ENCODE peak calls at places on chromosome 6, in eight cellular contexts. W, H, Q, S, Z, P, B and A are unnamed samples.

GRCh38 chr6:87297115-87297514 is 25.3 kb upstream of the SMIM8 start:
- DNase-seq in P (no peak), Z (no peak), Q (no peak), S (no peak), W (no peak), B (no peak), H (no peak), A (peak)

GRCh38 chr6:12545837-12546658 is 170.5 kb upstream of the PHACTR1 start:
- DNase-seq in W (no peak), Q (no peak), H (no peak), B (no peak), P (no peak), Z (no peak), S (no peak), A (no peak)

GRCh38 chr6:147510949-147511590 is 2.6 kb downstream of the SAMD5 start:
- DNase-seq in B (peak), S (peak), H (no peak), Z (no peak), Q (no peak), W (no peak), P (no peak), A (no peak)

GRCh38 chr6:37182736-37183590 is 13.0 kb downstream of the PIM1 start:
- DNase-seq in Z (no peak), P (no peak), S (no peak), B (peak), H (no peak), Q (no peak), W (no peak), A (no peak)

GRCh38 chr6:150987371-150987828 is 121.9 kb downstream of the MTHFD1L start:
- DNase-seq in P (no peak), W (no peak), H (no peak), B (no peak), Q (no peak), Z (no peak), S (no peak), A (no peak)

GRCh38 chr6:23031986-23032385 is 462.6 kb downstream of the HDGFL1 start:
- DNase-seq in P (no peak), Z (no peak), S (no peak), Q (no peak), H (no peak), B (no peak), W (no peak), A (no peak)

GRCh38 chr6:89371849-89372505 is 19.5 kb upstream of the UBE2J1 start:
- DNase-seq in H (peak), Q (peak), Z (peak), W (peak), S (peak), B (peak), P (peak), A (no peak)

GRCh38 chr6:47353822-47354221 is 44.1 kb upstream of the TNFRSF21 start:
- DNase-seq in Q (no peak), B (no peak), W (no peak), S (no peak), Z (no peak), P (no peak), H (no peak), A (no peak)

GRCh38 chr6:150622941-150623874 is 23.5 kb downstream of the PLEKHG1 start:
- DNase-seq in W (no peak), B (no peak), S (no peak), P (no peak), Q (no peak), Z (no peak), H (no peak), A (peak)

GRCh38 chr6:33987531-33988021 is 158.3 kb downstream of the GRM4 start:
- DNase-seq in B (peak), P (no peak), W (peak), Q (no peak), H (no peak), S (no peak), Z (no peak), A (no peak)

GRCh38 chr6:380234-381218 is 11.0 kb upstream of the IRF4 start:
- DNase-seq in P (no peak), Z (no peak), S (no peak), H (no peak), B (no peak), Q (no peak), W (peak), A (no peak)

GRCh38 chr6:146543940-146544661 is 468 bp downstream of the RAB32 start:
- DNase-seq in W (peak), H (peak), Q (no peak), B (peak), S (peak), Z (peak), P (peak), A (peak)

GRCh38 chr6:89895273-89895874 is 1.1 kb downstream of the GJA10 start:
- DNase-seq in H (no peak), Q (peak), W (no peak), Z (no peak), B (no peak), S (peak), P (no peak), A (peak)

GRCh38 chr6:47709160-47709559 is 10.8 kb downstream of the ADGRF4 start:
- DNase-seq in S (no peak), P (no peak), Q (no peak), W (no peak), B (no peak), H (no peak), Z (no peak), A (peak)

GRCh38 chr6:31568537-31568961 is 3.5 kb upstream of the LTA start:
- DNase-seq in Q (no peak), P (no peak), W (no peak), B (peak), S (no peak), Z (no peak), H (no peak), A (no peak)

GRCh38 chr6:27775796-27776184 is 136.4 kb downstream of the OR2B2 start:
- DNase-seq in B (peak), P (no peak), W (no peak), Q (no peak), S (no peak), H (no peak), Z (no peak), A (no peak)

GRCh38 chr6:33727932-33728331 is 16.4 kb upstream of the UQCC2 start:
- DNase-seq in B (no peak), W (no peak), Q (no peak), S (no peak), H (no peak), Z (no peak), P (no peak), A (no peak)

GRCh38 chr6:105985816-105986632 is 100.1 kb upstream of the PRDM1 start:
- DNase-seq in W (no peak), H (peak), B (peak), P (no peak), Q (peak), Z (peak), S (no peak), A (no peak)

GRCh38 chr6:105748737-105749161 is 337.4 kb upstream of the PRDM1 start:
- DNase-seq in W (no peak), P (no peak), S (no peak), Z (no peak), Q (no peak), B (no peak), H (no peak), A (no peak)

GRCh38 chr6:41597246-41598000 is 40.8 kb upstream of the MDFI start:
- DNase-seq in B (no peak), Z (no peak), H (peak), W (peak), P (no peak), Q (no peak), S (no peak), A (no peak)

GRCh38 chr6:125154184-125155135 is 887 bp downstream of the TPD52L1 start:
- DNase-seq in Z (peak), P (no peak), Q (peak), W (peak), S (peak), H (peak), B (peak), A (no peak)

GRCh38 chr6:128275681-128276080 is 244.7 kb downstream of the PTPRK start:
- DNase-seq in H (no peak), Z (no peak), B (no peak), S (no peak), P (no peak), Q (no peak), W (no peak), A (no peak)

GRCh38 chr6:163925839-163926238 is 511.3 kb downstream of the QKI start:
- DNase-seq in Z (no peak), Q (no peak), W (no peak), H (no peak), S (no peak), P (no peak), B (no peak), A (no peak)

GRCh38 chr6:84639396-84639795 is 125.0 kb downstream of the TBX18 start:
- DNase-seq in W (no peak), S (no peak), H (no peak), P (no peak), Z (no peak), Q (no peak), B (no peak), A (no peak)

GRCh38 chr6:84638286-84638685 is 126.1 kb downstream of the TBX18 start:
- DNase-seq in Z (no peak), S (no peak), W (no peak), P (no peak), Q (no peak), H (no peak), B (no peak), A (no peak)

GRCh38 chr6:84645000-84645399 is 119.4 kb downstream of the TBX18 start:
- DNase-seq in H (no peak), P (no peak), W (no peak), S (no peak), B (no peak), Z (no peak), Q (no peak), A (no peak)

GRCh38 chr6:84643778-84644177 is 120.6 kb downstream of the TBX18 start:
- DNase-seq in H (no peak), W (no peak), Q (no peak), B (no peak), S (no peak), Z (no peak), P (no peak), A (no peak)

DNA sequence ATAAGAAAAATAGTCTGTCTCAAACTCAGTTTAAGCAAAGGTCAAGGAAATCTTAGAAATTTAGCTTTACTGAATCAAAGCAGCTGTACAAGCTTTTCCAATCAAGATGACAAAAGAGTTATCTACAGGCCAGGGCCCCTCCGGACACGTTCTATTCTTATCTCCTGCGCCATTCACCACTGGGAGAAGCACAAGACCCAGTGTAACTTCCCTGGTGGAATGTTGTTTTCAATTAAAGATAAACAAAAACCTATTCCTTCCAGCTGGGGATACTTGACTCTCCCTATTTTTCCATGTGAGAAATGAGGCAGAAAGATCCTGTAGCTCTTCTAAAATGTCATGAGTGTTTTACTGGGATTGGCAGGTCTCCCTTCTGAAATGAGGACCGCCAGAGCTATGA is 123.3 kb downstream of the TBX18 start:
- DNase-seq in Z (no peak), P (no peak), H (no peak), S (no peak), B (no peak), W (no peak), Q (no peak), A (no peak)
- TF ChIP-seq EP300 in Z (no peak), P (no peak), H (no peak), S (no peak), B (no peak), W (no peak), Q (no peak), A (no peak)

GRCh38 chr6:14921878-14922277 is 324.0 kb upstream of the JARID2 start:
- DNase-seq in W (no peak), P (no peak), Z (no peak), Q (no peak), H (peak), B (no peak), S (no peak), A (no peak)

GRCh38 chr6:14922306-14922705 is 323.6 kb upstream of the JARID2 start:
- DNase-seq in P (no peak), W (no peak), H (peak), S (no peak), Z (no peak), B (no peak), Q (peak), A (no peak)

GRCh38 chr6:14921170-14921569 is 324.7 kb upstream of the JARID2 start:
- DNase-seq in Q (no peak), W (peak), H (peak), P (no peak), S (no peak), Z (no peak), B (peak), A (no peak)

GRCh38 chr6:14924126-14925024 is 321.5 kb upstream of the JARID2 start:
- DNase-seq in Q (no peak), B (no peak), Z (no peak), W (no peak), P (no peak), H (no peak), S (no peak), A (no peak)

GRCh38 chr6:14922706-14923105 is 323.2 kb upstream of the JARID2 start:
- DNase-seq in Q (no peak), H (no peak), B (no peak), S (no peak), W (no peak), Z (no peak), P (no peak), A (no peak)
- TF ChIP-seq EP300 in Q (no peak), H (no peak), B (no peak), S (no peak), W (no peak), Z (no peak), P (no peak), A (no peak)

GRCh38 chr6:112026933-112027332 is 27.0 kb upstream of the CCN6 start:
- DNase-seq in Q (no peak), H (no peak), S (no peak), Z (no peak), B (no peak), P (no peak), W (no peak), A (no peak)

GRCh38 chr6:112030206-112030932 is 23.5 kb upstream of the CCN6 start:
- DNase-seq in Q (no peak), W (no peak), H (no peak), S (no peak), B (no peak), P (no peak), Z (no peak), A (no peak)

GRCh38 chr6:112029045-112029822 is 24.7 kb upstream of the CCN6 start:
- DNase-seq in S (peak), W (no peak), Z (peak), H (no peak), B (peak), P (no peak), Q (peak), A (no peak)

GRCh38 chr6:112030965-112031660 is 22.8 kb upstream of the CCN6 start:
- DNase-seq in Z (no peak), B (no peak), H (no peak), P (no peak), W (no peak), Q (no peak), S (no peak), A (no peak)

DNA sequence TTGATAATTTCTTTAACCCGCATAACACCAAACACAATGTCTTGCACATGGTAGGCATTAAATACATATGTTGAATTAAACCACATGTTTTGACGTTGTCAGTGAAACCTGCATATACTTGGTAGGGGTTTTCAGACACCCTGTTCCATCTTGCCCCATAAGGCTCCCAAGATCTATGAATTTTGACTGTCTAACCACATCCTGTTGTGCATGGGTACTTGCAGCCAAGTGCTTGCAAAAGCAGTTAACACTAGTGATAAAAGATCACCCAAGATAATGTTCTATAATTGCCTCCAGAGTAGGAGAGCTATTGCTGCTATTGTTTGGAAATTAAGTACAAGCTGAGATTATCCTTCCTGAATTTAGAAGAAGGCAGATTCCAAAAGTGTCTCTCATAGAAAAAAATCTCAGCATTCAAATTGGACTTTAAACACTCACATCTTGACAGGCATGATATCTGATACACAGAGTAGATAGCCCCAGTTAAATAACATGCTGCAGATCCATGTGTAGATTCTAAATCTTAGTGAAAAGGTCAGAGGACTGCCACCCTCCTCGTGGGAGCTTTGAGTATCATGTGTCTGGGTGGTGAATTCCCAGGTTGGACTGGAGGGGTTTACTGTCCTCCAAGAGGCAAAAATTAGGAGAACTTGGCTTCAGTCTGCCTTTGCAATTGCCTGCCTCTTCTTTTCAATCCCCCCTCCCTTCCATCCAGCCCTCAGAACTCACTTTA is 25.8 kb upstream of the CCN6 start:
- DNase-seq in Z (no peak), B (no peak), W (no peak), P (no peak), S (no peak), H (no peak), Q (no peak), A (no peak)
- TF ChIP-seq EP300 in Z (no peak), B (no peak), W (no peak), P (no peak), S (no peak), H (no peak), Q (no peak), A (no peak)

GRCh38 chr6:30515967-30516753 is 26.9 kb downstream of the HLA-E start:
- DNase-seq in Q (peak), P (peak), H (peak), Z (peak), W (peak), B (peak), S (peak), A (peak)
- TF ChIP-seq EP300 in Q (no peak), P (peak), H (no peak), Z (peak), W (peak), B (peak), S (no peak), A (peak)

GRCh38 chr6:142087950-142088857 is 44.5 kb upstream of the GJE1 start:
- DNase-seq in P (no peak), W (no peak), B (no peak), S (no peak), Q (no peak), Z (no peak), H (no peak), A (no peak)
- TF ChIP-seq EP300 in P (no peak), W (no peak), B (no peak), S (no peak), Q (no peak), Z (no peak), H (no peak), A (no peak)

GRCh38 chr6:43021270-43022047 is at the start of gene RRP36:
- DNase-seq in S (peak), Q (peak), H (peak), P (peak), W (peak), B (peak), Z (peak), A (peak)
- TF ChIP-seq EP300 in S (no peak), Q (no peak), H (no peak), P (peak), W (no peak), B (no peak), Z (no peak), A (no peak)

DNA sequence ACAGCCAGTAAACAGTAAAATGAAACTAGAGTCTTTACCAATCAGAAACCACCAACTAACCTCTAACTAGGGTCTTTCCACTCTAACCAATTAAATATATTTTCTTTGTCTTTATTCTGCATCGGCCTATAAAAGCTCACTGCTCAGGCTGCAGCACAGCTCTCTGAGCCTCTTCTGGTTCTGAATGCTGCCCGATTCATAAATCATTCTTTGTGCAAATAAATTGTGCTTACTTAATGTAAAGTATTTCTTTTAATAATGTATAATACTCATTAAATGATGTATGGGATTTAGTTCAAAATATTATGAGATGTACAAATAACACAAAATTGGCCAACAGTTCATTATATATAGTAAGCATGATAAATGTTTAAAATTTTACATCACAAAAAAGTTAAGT is 7.9 kb downstream of the IBTK start:
- DNase-seq in P (no peak), B (no peak), W (no peak), Z (no peak), Q (no peak), H (no peak), S (no peak), A (no peak)
- TF ChIP-seq EP300 in P (no peak), B (no peak), W (no peak), Z (no peak), Q (no peak), H (no peak), S (no peak), A (no peak)

GRCh38 chr6:132060591-132060990 is 109.4 kb upstream of the CCN2 start:
- DNase-seq in S (peak), H (no peak), P (no peak), W (no peak), B (no peak), Z (no peak), Q (no peak), A (no peak)
- TF ChIP-seq EP300 in S (no peak), H (no peak), P (no peak), W (no peak), B (no peak), Z (no peak), Q (no peak), A (no peak)